ENCODE peak calls at places on chromosomes 3 and 15, in nine cellular contexts. X is left ventricle myocardium inferior; D is fibroblast of lung; T is endothelial cell of umbilical vein; H is CD8-positive, alpha-beta T cell; O is GM20000; Q is fibroblast of mammary gland; Y is DND-41; R is neural crest cell. S is an unnamed sample.

GRCh38 chr15:56241374-56242085 is 2.1 kb downstream of the RFX7 start:
- DNase-seq in X (no peak), D (no peak), Q (peak; percentile 29), R (no peak), Y (no peak), O (no peak), H (no peak), T (peak; percentile 6), S (no peak)

GRCh38 chr15:51334011-51334426 is 4.4 kb downstream of the CYP19A1 start:
- DNase-seq in Q (no peak), Y (no peak), T (peak; percentile 94), R (no peak), D (peak; percentile 30), X (no peak), H (no peak), O (no peak), S (no peak)

GRCh38 chr3:17030956-17031652 is 146.3 kb downstream of the PLCL2 start:
- DNase-seq in H (no peak), O (no peak), D (no peak), X (no peak), Q (peak; percentile 44), Y (no peak), T (no peak), R (no peak), S (no peak)

GRCh38 chr15:71809346-71809745 is 1.0 kb upstream of the NR2E3 start:
- DNase-seq in Y (no peak), Q (no peak), H (no peak), R (no peak), T (no peak), D (no peak), X (no peak), O (no peak), S (no peak)

GRCh38 chr3:31170932-31171670 is 276.6 kb upstream of the GADL1 start:
- DNase-seq in X (no peak), Y (no peak), T (peak; percentile 21), R (no peak), Q (peak; percentile 62), D (peak; percentile 100), O (no peak), H (no peak), S (no peak)

GRCh38 chr3:141478139-141478538 is 8.7 kb upstream of the RASA2 start:
- DNase-seq in H (no peak), Q (no peak), T (no peak), X (no peak), R (no peak), D (no peak), O (no peak), Y (no peak), S (no peak)

GRCh38 chr3:72306800-72307341 is 521.9 kb upstream of the PROK2 start:
- DNase-seq in O (no peak), Y (no peak), X (no peak), R (no peak), T (peak; percentile 26), Q (peak; percentile 69), H (no peak), D (peak; percentile 27), S (no peak)

GRCh38 chr3:12280333-12280732 is 8.5 kb upstream of the PPARG start:
- DNase-seq in R (no peak), Y (no peak), H (no peak), X (no peak), Q (no peak), O (no peak), D (no peak), T (no peak), S (no peak)

GRCh38 chr3:159726231-159726964 is 262.2 kb upstream of the IL12A start:
- DNase-seq in T (no peak), Q (peak; percentile 20), X (no peak), O (no peak), H (no peak), Y (no peak), R (no peak), D (peak; percentile 83), S (no peak)

GRCh38 chr15:66294157-66294931 is 976 bp downstream of the DIS3L start:
- DNase-seq in Y (no peak), R (no peak), D (peak; percentile 80), T (peak; percentile 68), H (no peak), Q (peak; percentile 59), O (no peak), X (no peak), S (peak; percentile 57)

GRCh38 chr15:52805351-52806283 is 15.5 kb upstream of the ONECUT1 start:
- DNase-seq in D (no peak), T (no peak), Y (no peak), O (peak; percentile 45), R (no peak), H (no peak), X (no peak), Q (no peak), S (no peak)

GRCh38 chr3:23235264-23235663 is 32.1 kb downstream of the UBE2E2 start:
- DNase-seq in D (no peak), X (no peak), Q (no peak), H (no peak), Y (no peak), T (no peak), O (no peak), R (no peak), S (no peak)

GRCh38 chr15:69090197-69090948 is 70.1 kb upstream of the GLCE start:
- DNase-seq in Y (no peak), D (peak; percentile 64), T (no peak), X (no peak), R (no peak), H (no peak), Q (peak; percentile 80), O (no peak), S (no peak)

GRCh38 chr3:47347217-47347801 is 33.5 kb upstream of the PTPN23 start:
- DNase-seq in O (peak; percentile 82), R (no peak), T (no peak), D (peak; percentile 82), H (no peak), Y (no peak), Q (peak; percentile 65), X (no peak), S (no peak)

GRCh38 chr3:33146791-33147445 is 33.1 kb downstream of the CRTAP start:
- DNase-seq in H (no peak), O (no peak), X (no peak), Q (peak; percentile 65), D (peak; percentile 70), Y (no peak), R (no peak), T (peak; percentile 70), S (no peak)
- TF ChIP-seq CTCF in H (no peak), O (no peak), X (no peak), Q (no peak), D (no peak), Y (no peak), R (no peak), T (no peak), S (no peak)

DNA sequence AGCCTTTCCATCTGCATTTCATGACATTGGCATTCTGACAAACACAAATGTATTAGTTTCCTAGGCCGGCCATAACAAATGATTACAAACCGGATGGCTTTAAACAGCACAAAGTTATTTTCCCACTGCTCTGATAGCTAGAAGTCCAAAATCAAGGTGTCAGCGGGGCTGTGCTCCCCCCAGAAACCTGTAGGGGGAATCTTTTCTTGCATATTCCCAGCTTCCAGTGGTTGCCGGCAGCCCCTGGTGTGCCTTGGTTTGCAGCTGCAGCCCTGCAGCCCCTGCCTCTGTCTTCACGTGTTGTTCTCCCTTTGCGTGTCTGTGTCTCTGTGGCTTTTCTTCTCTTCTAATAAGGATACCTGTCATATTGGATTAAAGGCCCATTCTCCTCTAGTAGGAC is 79.0 kb upstream of the CDV3 start:
- DNase-seq in H (no peak), D (peak; percentile 24), Y (no peak), R (peak; percentile 29), O (no peak), T (no peak), Q (peak; percentile 23), X (no peak), S (no peak)
- TF ChIP-seq CTCF in H (no peak), D (peak; percentile 58), Y (no peak), R (peak; percentile 48), O (peak; percentile 4), T (peak; percentile 44), Q (peak; percentile 41), X (peak; percentile 34), S (peak; percentile 38)

DNA sequence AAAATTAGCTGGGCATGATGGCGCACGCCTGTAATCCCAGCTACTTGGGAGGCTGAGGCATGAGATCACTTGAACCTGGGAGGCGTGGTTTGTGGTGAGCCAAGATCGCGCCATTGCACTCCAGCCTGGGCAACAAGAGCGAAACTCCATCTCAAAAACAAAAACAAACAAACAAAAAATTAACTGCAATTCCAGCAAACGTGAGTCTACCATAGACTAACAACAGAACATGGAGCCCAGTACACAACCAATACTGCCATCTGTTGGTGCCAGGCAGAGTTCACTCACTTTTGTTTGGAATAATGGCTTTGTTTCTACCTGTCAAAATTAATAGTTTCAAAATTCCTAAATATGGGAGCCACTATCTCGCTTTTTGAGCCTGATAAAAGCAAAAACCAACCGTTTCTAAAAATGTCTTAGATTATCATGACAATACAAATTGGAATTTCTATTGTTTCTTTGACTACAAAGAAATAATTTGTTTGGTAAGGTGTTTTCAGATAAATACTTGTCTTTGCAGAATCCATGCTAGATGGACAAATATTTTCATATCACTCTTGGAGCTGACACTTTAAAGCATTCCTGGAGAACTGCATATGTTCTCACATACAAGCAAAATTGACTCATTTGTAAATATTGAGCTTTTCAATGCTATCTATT is 45.0 kb downstream of the GPR176 start:
- DNase-seq in O (no peak), D (peak; percentile 19), Q (peak; percentile 69), T (peak; percentile 67), X (no peak), Y (peak; percentile 21), R (peak; percentile 3), H (no peak), S (no peak)
- TF ChIP-seq CTCF in O (no peak), D (peak; percentile 70), Q (peak; percentile 84), T (peak; percentile 53), X (peak; percentile 62), Y (peak; percentile 68), R (peak; percentile 65), H (peak; percentile 53), S (peak; percentile 53)

GRCh38 chr3:131233900-131234667 is 147.5 kb upstream of the NUDT16 start:
- DNase-seq in H (no peak), R (no peak), Y (no peak), X (no peak), O (no peak), D (no peak), T (no peak), Q (no peak), S (no peak)

GRCh38 chr3:131232711-131233267 is 148.8 kb upstream of the NUDT16 start:
- DNase-seq in H (no peak), T (no peak), D (no peak), Q (no peak), R (no peak), O (no peak), X (no peak), Y (no peak), S (no peak)

GRCh38 chr3:131228522-131228921 is 153.1 kb upstream of the NUDT16 start:
- DNase-seq in D (no peak), Y (no peak), H (no peak), O (no peak), X (no peak), R (no peak), T (no peak), Q (no peak), S (no peak)

DNA sequence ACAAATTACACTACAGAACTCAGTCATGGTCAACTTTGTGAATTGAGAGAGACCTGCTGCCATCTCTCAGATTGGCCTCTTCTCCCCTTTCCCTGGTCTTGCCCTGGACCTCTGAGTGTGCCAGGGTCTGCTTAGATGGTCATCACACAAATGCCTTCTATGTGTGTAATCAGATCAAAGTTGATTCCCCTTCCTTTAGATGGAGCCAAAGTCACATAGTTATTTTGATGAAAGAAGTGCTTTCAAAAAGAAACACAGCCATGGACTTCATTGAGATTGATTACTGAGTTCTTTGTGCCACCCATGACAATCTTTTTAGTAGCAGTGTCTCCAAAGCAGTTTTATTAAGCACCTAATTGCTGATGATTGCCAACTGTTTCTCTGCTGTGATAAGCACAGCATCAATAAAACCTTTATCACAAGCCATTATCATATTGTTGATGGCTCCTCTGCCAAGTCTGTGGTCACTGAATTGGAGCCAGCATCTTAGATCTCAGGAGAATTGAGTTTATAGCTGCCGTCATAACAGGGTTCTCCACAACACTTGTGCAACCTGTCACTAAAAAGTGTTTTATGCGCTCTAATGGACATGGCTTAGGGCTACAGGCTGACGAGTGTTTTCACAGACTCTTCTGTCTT is 149.7 kb upstream of the NUDT16 start:
- DNase-seq in O (no peak), H (no peak), D (peak; percentile 36), Q (peak; percentile 46), Y (no peak), X (no peak), R (no peak), T (peak; percentile 8), S (no peak)
- TF ChIP-seq CTCF in O (no peak), H (no peak), D (peak; percentile 13), Q (peak; percentile 4), Y (no peak), X (no peak), R (no peak), T (no peak), S (no peak)